ENCODE peak calls at places on chromosomes 6 and 20, in seven cellular contexts. I, E, O, M, L, R and D are unnamed samples.

GRCh38 chr20:33096921-33097320 is 17.5 kb downstream of the BPIFB4 start:
- DNase-seq in I (no peak), E (no peak), O (no peak), M (no peak), L (no peak), R (no peak), D (no peak)

GRCh38 chr6:53322188-53323029 is 26.3 kb downstream of the ELOVL5 start:
- DNase-seq in I (no peak), E (peak; percentile 42), O (no peak), M (no peak), L (no peak), R (no peak), D (no peak)

GRCh38 chr6:167337675-167338449 is 13.0 kb downstream of the TTLL2 start:
- DNase-seq in I (no peak), E (no peak), O (no peak), M (no peak), L (no peak), R (no peak), D (no peak)

GRCh38 chr6:48140221-48140620 is 29.2 kb upstream of the PTCHD4 start:
- DNase-seq in I (no peak), E (no peak), O (no peak), M (no peak), L (no peak), R (no peak), D (no peak)

GRCh38 chr6:164436976-164437375 is 872.4 kb downstream of the C6orf118 start:
- DNase-seq in I (no peak), E (no peak), O (no peak), M (no peak), L (no peak), R (no peak), D (no peak)

GRCh38 chr6:127855542-127856159 is 45.2 kb downstream of the THEMIS start:
- DNase-seq in I (no peak), E (peak; percentile 45), O (no peak), M (no peak), L (peak; percentile 39), R (no peak), D (no peak)

GRCh38 chr6:7914991-7915789 is 4.6 kb upstream of the TXNDC5 start:
- DNase-seq in I (peak; percentile 61), E (peak; percentile 37), O (no peak), M (no peak), L (peak; percentile 64), R (no peak), D (no peak)

GRCh38 chr6:14074723-14075503 is 42.7 kb upstream of the CD83 start:
- DNase-seq in I (no peak), E (peak; percentile 44), O (peak; percentile 19), M (no peak), L (peak; percentile 69), R (no peak), D (no peak)

GRCh38 chr6:115753446-115753845 is 307.2 kb downstream of the FRK start:
- DNase-seq in I (no peak), E (no peak), O (no peak), M (no peak), L (peak; percentile 55), R (no peak), D (no peak)

GRCh38 chr6:135871296-135871695 is 19.8 kb downstream of the PDE7B start:
- DNase-seq in I (no peak), E (peak; percentile 63), O (no peak), M (no peak), L (peak; percentile 68), R (no peak), D (no peak)

GRCh38 chr6:63787021-63787420 is 151.4 kb downstream of the PHF3 start:
- DNase-seq in I (peak; percentile 14), E (peak; percentile 20), O (no peak), M (no peak), L (no peak), R (no peak), D (no peak)

GRCh38 chr20:5642155-5642981 is 107.8 kb upstream of the SHLD1 start:
- DNase-seq in I (peak; percentile 59), E (no peak), O (no peak), M (no peak), L (peak; percentile 87), R (peak; percentile 76), D (no peak)